ENCODE peak calls at places on chromosomes 4 and X, in six cellular contexts. P, U, B, R, E and M are unnamed samples.

GRCh38 chr4:176988226-176988625 is 195.5 kb upstream of the VEGFC start:
- DNase-seq in U (no peak), E (no peak), B (no peak), P (no peak), R (no peak), M (peak; percentile 85)

GRCh38 chrX:42515939-42516338 is 262.0 kb downstream of the PPP1R2C start:
- DNase-seq in B (no peak), P (no peak), U (no peak), E (no peak), R (no peak), M (no peak)

GRCh38 chr4:183532823-183533222 is 28.0 kb downstream of the ING2 start:
- DNase-seq in P (no peak), E (no peak), R (no peak), U (no peak), B (no peak), M (peak; percentile 48)

GRCh38 chr4:98939892-98940298 is 11.0 kb upstream of the EIF4E start:
- DNase-seq in R (no peak), P (peak; percentile 46), U (no peak), E (no peak), B (no peak), M (peak; percentile 88)

GRCh38 chrX:56764153-56764974 is 35.3 kb downstream of the NBDY start:
- DNase-seq in P (peak; percentile 84), B (no peak), U (peak; percentile 82), E (peak; percentile 69), R (peak; percentile 44), M (peak; percentile 82)

GRCh38 chr4:140351778-140352177 is 21.7 kb upstream of the SCOC start:
- DNase-seq in U (no peak), E (no peak), R (no peak), B (no peak), P (no peak), M (no peak)

GRCh38 chr4:54228064-54228527 is 997 bp upstream of the PDGFRA start:
- DNase-seq in R (peak; percentile 85), P (no peak), E (peak; percentile 79), U (peak; percentile 25), B (peak; percentile 62), M (peak; percentile 88)

GRCh38 chrX:136574548-136574947 is 42.5 kb downstream of the VGLL1 start:
- DNase-seq in R (no peak), U (no peak), B (no peak), E (no peak), P (no peak), M (peak; percentile 14)

GRCh38 chrX:17689971-17690409 is 47.3 kb upstream of the SCML1 start:
- DNase-seq in B (no peak), E (no peak), P (peak; percentile 36), U (peak; percentile 29), R (peak; percentile 42), M (peak; percentile 81)

GRCh38 chrX:132023896-132024386 is 839 bp downstream of the STK26 start:
- DNase-seq in B (peak; percentile 56), U (peak; percentile 49), R (no peak), P (peak; percentile 57), E (no peak), M (no peak)

GRCh38 chr4:166290426-166290825 is 417.4 kb downstream of the TLL1 start:
- DNase-seq in B (no peak), E (no peak), P (no peak), R (no peak), U (no peak), M (no peak)

GRCh38 chr4:148443550-148444295 is 1.5 kb upstream of the NR3C2 start:
- DNase-seq in B (peak; percentile 67), U (peak; percentile 40), P (peak; percentile 11), E (peak; percentile 39), R (no peak), M (no peak)

GRCh38 chrX:73446831-73447230 is at the start of gene CDX4:
- DNase-seq in P (no peak), R (no peak), U (no peak), E (no peak), B (no peak), M (no peak)

GRCh38 chr4:174545268-174545667 is 23.0 kb upstream of the HPGD start:
- DNase-seq in B (no peak), U (no peak), E (no peak), R (no peak), P (no peak), M (no peak)

GRCh38 chr4:37268311-37268710 is 23.8 kb downstream of the NWD2 start:
- DNase-seq in B (no peak), R (no peak), P (no peak), U (no peak), E (no peak), M (no peak)

GRCh38 chr4:84688605-84689004 is 105.7 kb downstream of the CDS1 start:
- DNase-seq in U (no peak), E (no peak), B (no peak), R (no peak), P (no peak), M (no peak)

GRCh38 chr4:24417206-24417605 is 167.1 kb downstream of the DHX15 start:
- DNase-seq in E (no peak), P (no peak), U (no peak), B (no peak), R (no peak), M (no peak)

GRCh38 chr4:182752158-182752910 is 164.9 kb downstream of the DCTD start:
- DNase-seq in R (no peak), E (no peak), P (no peak), U (no peak), B (no peak), M (peak; percentile 78)

DNA sequence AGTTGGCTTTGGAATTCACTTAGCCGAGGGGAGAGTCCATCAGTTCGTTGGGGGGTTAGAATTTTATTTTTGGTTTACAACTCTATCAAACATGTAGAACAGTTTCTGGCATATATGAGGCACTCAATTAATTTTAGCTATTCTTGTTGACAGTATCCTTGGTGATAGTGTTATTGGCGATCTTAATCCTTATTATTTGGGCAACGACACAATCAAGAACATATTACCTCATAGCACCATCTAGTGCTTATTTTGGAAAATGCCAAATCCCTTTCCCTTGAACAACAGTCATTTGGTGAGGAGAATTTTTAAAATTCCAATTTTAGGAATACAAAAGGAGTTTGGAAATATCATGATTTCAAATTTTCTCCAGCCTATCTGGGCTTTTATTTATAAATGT is 17.9 kb upstream of the PGRMC1 start:
- DNase-seq in R (no peak), B (no peak), U (no peak), E (no peak), P (peak; percentile 2), M (peak; percentile 31)
- TF ChIP-seq CTCF in R (no peak), B (peak; percentile 44), U (no peak), E (peak; percentile 31), P (peak; percentile 72), M (no peak)

GRCh38 chrX:68831405-68832100 is 2.7 kb downstream of the EFNB1 start:
- DNase-seq in R (no peak), E (no peak), B (no peak), U (peak; percentile 2), P (no peak), M (no peak)

GRCh38 chrX:68832101-68832416 is 3.2 kb downstream of the EFNB1 start:
- DNase-seq in B (peak; percentile 58), R (no peak), P (peak; percentile 11), U (peak; percentile 6), E (peak; percentile 46), M (peak; percentile 86)

GRCh38 chrX:68829594-68830485 is 1.0 kb downstream of the EFNB1 start:
- DNase-seq in U (peak; percentile 13), E (peak; percentile 35), R (no peak), B (peak; percentile 47), P (no peak), M (peak; percentile 47)

GRCh38 chrX:68828740-68829593 is at the start of gene EFNB1:
- DNase-seq in P (peak; percentile 92), E (peak; percentile 91), B (peak; percentile 93), U (peak; percentile 81), R (peak; percentile 92), M (peak; percentile 97)

DNA sequence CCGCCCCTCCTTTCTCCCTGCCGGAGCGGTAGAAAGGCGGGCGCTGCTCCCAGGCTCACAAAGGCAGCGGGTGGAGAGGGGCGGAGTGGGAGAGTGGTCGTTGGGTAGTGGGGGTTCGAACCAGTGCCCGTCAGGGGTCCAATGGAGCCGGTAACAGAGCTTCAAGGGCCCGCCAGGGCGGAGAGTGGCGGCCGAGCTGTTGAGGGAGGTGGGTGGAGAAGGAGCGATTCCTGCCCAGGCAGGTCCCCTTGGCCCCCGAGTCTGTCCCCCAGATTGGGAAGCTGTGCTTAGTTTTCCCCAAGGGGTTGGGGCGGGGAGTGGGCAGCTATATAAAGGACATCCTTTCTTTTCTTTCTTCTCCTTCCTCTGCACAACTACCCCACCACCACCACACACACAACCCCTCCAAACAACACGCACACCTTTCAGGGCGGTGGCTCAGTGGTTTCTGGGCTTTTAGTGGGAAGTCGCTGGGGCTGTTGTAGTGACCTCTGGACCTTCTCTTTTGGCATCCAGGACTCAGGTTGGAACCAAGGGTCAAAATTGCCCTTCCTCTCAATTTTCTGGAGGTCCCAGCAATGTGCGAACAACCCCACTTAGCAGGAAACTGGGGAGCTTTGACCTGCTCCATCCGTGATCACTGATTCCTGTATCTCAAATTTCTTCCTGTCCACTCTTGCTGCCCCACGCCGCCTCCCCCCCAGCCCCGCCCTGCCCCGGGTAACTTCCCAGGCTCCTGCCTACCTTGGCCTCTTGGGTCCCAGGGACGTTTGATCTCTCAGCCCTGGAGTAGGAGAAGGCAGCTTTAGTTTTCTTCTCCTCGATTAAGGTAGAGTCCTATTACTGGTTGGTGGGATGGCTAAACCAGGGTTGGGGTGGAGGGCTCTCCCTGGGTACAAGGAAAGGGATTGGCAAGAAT is 1.9 kb downstream of the EFNB1 start:
- DNase-seq in B (no peak), R (no peak), U (peak; percentile 4), E (no peak), P (no peak), M (no peak)
- H3K4me3 ChIP-seq in B (peak overlapping the region; percentile 75), R (peak overlapping the region; percentile 70), U (peak overlapping the region; percentile 74), E (peak overlapping the region; percentile 80), P (peak overlapping the region; percentile 80), M (peak overlapping the region; percentile 73)

GRCh38 chr4:14386196-14386595 is 616.1 kb upstream of the CPEB2 start:
- DNase-seq in E (no peak), R (no peak), U (no peak), B (no peak), P (no peak), M (peak; percentile 35)
- TF ChIP-seq CTCF in E (no peak), R (no peak), U (no peak), B (no peak), P (no peak), M (peak; percentile 50)

GRCh38 chr4:142404191-142404611 is 441.9 kb downstream of the INPP4B start:
- DNase-seq in U (no peak), B (no peak), R (no peak), E (peak; percentile 33), P (no peak), M (peak; percentile 77)

GRCh38 chr4:142402156-142402555 is 443.9 kb downstream of the INPP4B start:
- DNase-seq in B (no peak), P (no peak), R (no peak), U (no peak), E (no peak), M (no peak)

GRCh38 chr4:142405021-142405991 is 440.8 kb downstream of the INPP4B start:
- DNase-seq in B (peak; percentile 40), E (peak; percentile 15), P (no peak), U (peak; percentile 27), R (no peak), M (peak; percentile 81)

GRCh38 chr4:142406051-142406549 is 440.0 kb downstream of the INPP4B start:
- DNase-seq in R (no peak), E (no peak), B (no peak), P (no peak), U (no peak), M (peak; percentile 69)

DNA sequence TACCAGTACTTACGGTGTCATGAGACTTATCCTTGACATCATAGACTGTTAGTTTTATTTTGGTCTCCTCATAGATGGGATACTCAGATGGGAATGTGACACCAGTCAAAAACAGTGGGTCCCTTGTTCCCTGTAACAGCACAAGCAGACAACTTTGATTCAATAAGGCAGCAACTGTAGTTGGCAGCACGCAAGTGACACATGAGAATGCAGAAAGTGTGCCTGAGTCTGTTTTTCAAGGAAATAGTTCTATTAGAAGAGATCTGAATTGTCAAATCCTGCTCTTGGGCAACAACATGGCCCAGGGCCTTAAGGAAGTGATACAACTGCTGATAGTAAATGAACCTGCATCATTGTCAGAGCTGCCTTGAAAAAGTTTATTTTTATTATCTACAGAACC is 443.2 kb downstream of the INPP4B start:
- DNase-seq in B (no peak), E (no peak), P (no peak), R (no peak), U (no peak), M (no peak)
- H3K4me3 ChIP-seq in B (peak overlapping the region; percentile 27), E (peak overlapping the region; percentile 65), P (no peak overlapping the region), R (no peak overlapping the region), U (peak overlapping the region; percentile 4), M (no peak overlapping the region)